ENCODE peak calls at places on chromosomes 3 and 15, in five cellular contexts. B is mesenteric fat pad; K is stimulated activated CD4-positive, alpha-beta T cell treated with anti-CD3 and anti-CD28 coated beads, TNF-alpha, amount 100 ng/mL, for 4 hours; P is stimulated activated CD8-positive, alpha-beta memory T cell treated with anti-CD3 and anti-CD28 coated beads, Interleukin-15, amount 100 ng/mL, for 4 hours; Y is OCI-LY7. R is an unnamed sample.

GRCh38 chr3:136377499-136377898 is 127.4 kb downstream of the PCCB start:
- DNase-seq in P (no peak), B (no peak), Y (no peak), K (no peak), R (no peak)

GRCh38 chr15:91694131-91694828 is 159.2 kb upstream of the SLCO3A1 start:
- DNase-seq in P (no peak), Y (no peak), K (no peak), B (no peak), R (no peak)

GRCh38 chr3:172647823-172648222 is 63.0 kb downstream of the NCEH1 start:
- DNase-seq in P (no peak), B (no peak), K (no peak), Y (no peak), R (no peak)

GRCh38 chr15:55742498-55742926 is 440 bp downstream of the PRTG start:
- DNase-seq in Y (no peak), B (no peak), P (no peak), K (peak), R (peak)

GRCh38 chr3:50604110-50604621 is 7.4 kb downstream of the CISH start:
- DNase-seq in P (no peak), Y (no peak), K (no peak), B (no peak), R (no peak)

GRCh38 chr3:36653095-36653494 is 111.3 kb downstream of the DCLK3 start:
- DNase-seq in P (no peak), B (no peak), K (no peak), Y (no peak), R (no peak)

GRCh38 chr15:35166730-35167359 is 81.8 kb upstream of the NANOGP8 start:
- DNase-seq in K (no peak), Y (no peak), B (no peak), P (no peak), R (peak)

GRCh38 chr15:90869601-90870353 is 1.4 kb downstream of the FURIN start:
- DNase-seq in K (no peak), B (no peak), Y (peak), P (no peak), R (peak)

GRCh38 chr15:53978248-53978906 is at the start of gene UNC13C:
- DNase-seq in Y (no peak), K (no peak), P (no peak), B (no peak), R (no peak)

GRCh38 chr3:20622304-20622703 is 436.3 kb upstream of the SGO1 start:
- DNase-seq in Y (no peak), K (no peak), P (no peak), B (no peak), R (no peak)

GRCh38 chr15:51205050-51205707 is 110.5 kb upstream of the TNFAIP8L3 start:
- DNase-seq in P (no peak), K (no peak), B (no peak), Y (no peak), R (no peak)

GRCh38 chr15:85748729-85749128 is 46.0 kb downstream of the KLHL25 start:
- DNase-seq in Y (no peak), B (no peak), K (no peak), P (no peak), R (no peak)

GRCh38 chr3:57852896-57853295 is 96.8 kb downstream of the SLMAP start:
- DNase-seq in P (no peak), Y (peak), B (no peak), K (no peak), R (peak)

GRCh38 chr3:51929420-51930003 is 12.2 kb downstream of the RRP9 start:
- DNase-seq in K (no peak), Y (no peak), P (no peak), B (peak), R (peak)

GRCh38 chr3:86047329-86047625 is 943.7 kb downstream of the VGLL3 start:
- DNase-seq in K (no peak), B (no peak), Y (no peak), P (no peak), R (no peak)

GRCh38 chr15:34984884-34985630 is 3.0 kb downstream of the ZNF770 start:
- DNase-seq in Y (no peak), K (no peak), B (no peak), P (no peak), R (no peak)

GRCh38 chr15:52318729-52319500 is 23.3 kb upstream of the MYO5C start:
- DNase-seq in K (no peak), Y (no peak), B (no peak), P (no peak), R (no peak)

GRCh38 chr3:126393563-126393962 is 1.1 kb upstream of the CFAP100 start:
- DNase-seq in B (peak), P (no peak), K (no peak), Y (no peak), R (no peak)

GRCh38 chr3:46884929-46885328 is 7.4 kb downstream of the PTH1R start:
- DNase-seq in P (no peak), K (no peak), Y (no peak), B (no peak), R (no peak)

GRCh38 chr15:58526647-58527192 is 94.9 kb downstream of the LIPC start:
- DNase-seq in K (no peak), P (no peak), Y (no peak), B (peak), R (peak)

R was measured in KBM-7.